ENCODE peak calls at places on chromosomes 16 and 17, in eight cellular contexts. One of them, this sample, is unnamed.

GRCh38 chr17:78458739-78459335 is 80.4 kb downstream of the PGS1 start:
- DNase-seq in type B pancreatic cell: no peak
- DNase-seq in AG08395: no peak
- DNase-seq in MV-4-11: no peak
- DNase-seq in non-pigmented ciliary epithelial cell: no peak
- DNase-seq in NCI-H1436: no peak
- DNase-seq in H7: peak; percentile 62
- DNase-seq in ACHN: no peak
- DNase-seq in this sample: no peak

GRCh38 chr16:66159987-66160386 is 206.5 kb upstream of the CDH5 start:
- DNase-seq in ACHN: no peak
- DNase-seq in non-pigmented ciliary epithelial cell: no peak
- DNase-seq in MV-4-11: no peak
- DNase-seq in type B pancreatic cell: no peak
- DNase-seq in H7: no peak
- DNase-seq in AG08395: peak; percentile 30
- DNase-seq in NCI-H1436: no peak
- DNase-seq in this sample: no peak

GRCh38 chr17:57622886-57623433 is 122.1 kb downstream of the CCDC182 start:
- DNase-seq in ACHN: peak; percentile 59
- DNase-seq in H7: no peak
- DNase-seq in NCI-H1436: no peak
- DNase-seq in type B pancreatic cell: no peak
- DNase-seq in non-pigmented ciliary epithelial cell: peak; percentile 61
- DNase-seq in AG08395: peak; percentile 86
- DNase-seq in MV-4-11: peak; percentile 88
- DNase-seq in this sample: no peak

GRCh38 chr16:86307518-86307903 is 202.8 kb upstream of the FOXF1 start:
- DNase-seq in NCI-H1436: no peak
- DNase-seq in type B pancreatic cell: no peak
- DNase-seq in non-pigmented ciliary epithelial cell: no peak
- DNase-seq in AG08395: no peak
- DNase-seq in ACHN: no peak
- DNase-seq in H7: no peak
- DNase-seq in MV-4-11: peak; percentile 20
- DNase-seq in this sample: no peak

GRCh38 chr17:17587614-17588336 is 3.7 kb downstream of the PEMT start:
- DNase-seq in MV-4-11: no peak
- DNase-seq in type B pancreatic cell: no peak
- DNase-seq in H7: no peak
- DNase-seq in NCI-H1436: no peak
- DNase-seq in AG08395: no peak
- DNase-seq in ACHN: peak; percentile 30
- DNase-seq in non-pigmented ciliary epithelial cell: no peak
- DNase-seq in this sample: no peak

GRCh38 chr17:77352441-77352840 is 211.7 kb downstream of the SEC14L1 start:
- DNase-seq in type B pancreatic cell: peak; percentile 40
- DNase-seq in NCI-H1436: no peak
- DNase-seq in non-pigmented ciliary epithelial cell: no peak
- DNase-seq in MV-4-11: no peak
- DNase-seq in AG08395: no peak
- DNase-seq in H7: peak; percentile 35
- DNase-seq in ACHN: no peak
- DNase-seq in this sample: peak; percentile 77

GRCh38 chr16:1909661-1910231 is 8.5 kb downstream of the HS3ST6 start:
- DNase-seq in type B pancreatic cell: no peak
- DNase-seq in NCI-H1436: no peak
- DNase-seq in MV-4-11: peak; percentile 17
- DNase-seq in H7: peak; percentile 68
- DNase-seq in ACHN: no peak
- DNase-seq in non-pigmented ciliary epithelial cell: no peak
- DNase-seq in AG08395: no peak
- DNase-seq in this sample: no peak

GRCh38 chr17:55320594-55321506 is 56.1 kb downstream of the HLF start:
- DNase-seq in MV-4-11: no peak
- DNase-seq in type B pancreatic cell: no peak
- DNase-seq in ACHN: no peak
- DNase-seq in AG08395: no peak
- DNase-seq in NCI-H1436: no peak
- DNase-seq in H7: no peak
- DNase-seq in non-pigmented ciliary epithelial cell: no peak
- DNase-seq in this sample: no peak

GRCh38 chr17:42403150-42403549 is 14.9 kb upstream of the STAT3 start:
- DNase-seq in MV-4-11: no peak
- DNase-seq in NCI-H1436: peak; percentile 55
- DNase-seq in non-pigmented ciliary epithelial cell: no peak
- DNase-seq in H7: peak; percentile 83
- DNase-seq in AG08395: no peak
- DNase-seq in ACHN: no peak
- DNase-seq in type B pancreatic cell: no peak
- DNase-seq in this sample: no peak

GRCh38 chr16:65574311-65574966 is 452.6 kb upstream of the CDH11 start:
- DNase-seq in ACHN: no peak
- DNase-seq in H7: no peak
- DNase-seq in MV-4-11: no peak
- DNase-seq in type B pancreatic cell: no peak
- DNase-seq in NCI-H1436: no peak
- DNase-seq in non-pigmented ciliary epithelial cell: no peak
- DNase-seq in AG08395: no peak
- DNase-seq in this sample: no peak

GRCh38 chr17:28613916-28614315 is at the start of gene RSKR:
- DNase-seq in non-pigmented ciliary epithelial cell: no peak
- DNase-seq in MV-4-11: no peak
- DNase-seq in ACHN: no peak
- DNase-seq in type B pancreatic cell: no peak
- DNase-seq in AG08395: no peak
- DNase-seq in NCI-H1436: no peak
- DNase-seq in H7: no peak
- DNase-seq in this sample: no peak

GRCh38 chr17:2776589-2777241 is 19.5 kb upstream of the RAP1GAP2 start:
- DNase-seq in AG08395: no peak
- DNase-seq in type B pancreatic cell: no peak
- DNase-seq in ACHN: no peak
- DNase-seq in NCI-H1436: peak; percentile 80
- DNase-seq in MV-4-11: no peak
- DNase-seq in H7: peak; percentile 99
- DNase-seq in non-pigmented ciliary epithelial cell: no peak
- DNase-seq in this sample: no peak

GRCh38 chr16:14559809-14560227 is 70.2 kb downstream of the PARN start:
- DNase-seq in non-pigmented ciliary epithelial cell: no peak
- DNase-seq in NCI-H1436: no peak
- DNase-seq in ACHN: no peak
- DNase-seq in H7: no peak
- DNase-seq in AG08395: no peak
- DNase-seq in type B pancreatic cell: no peak
- DNase-seq in MV-4-11: peak; percentile 94
- DNase-seq in this sample: no peak

GRCh38 chr16:16956376-16956775 is 514.4 kb downstream of the XYLT1 start:
- DNase-seq in MV-4-11: no peak
- DNase-seq in type B pancreatic cell: no peak
- DNase-seq in ACHN: no peak
- DNase-seq in non-pigmented ciliary epithelial cell: no peak
- DNase-seq in H7: no peak
- DNase-seq in AG08395: no peak
- DNase-seq in NCI-H1436: no peak
- DNase-seq in this sample: no peak

GRCh38 chr17:73248532-73248931 is 13.1 kb downstream of the CPSF4L start:
- DNase-seq in type B pancreatic cell: no peak
- DNase-seq in ACHN: no peak
- DNase-seq in NCI-H1436: no peak
- DNase-seq in AG08395: no peak
- DNase-seq in H7: no peak
- DNase-seq in non-pigmented ciliary epithelial cell: no peak
- DNase-seq in MV-4-11: no peak
- DNase-seq in this sample: no peak

GRCh38 chr16:69482410-69482951 is 58.1 kb downstream of the CYB5B start:
- DNase-seq in NCI-H1436: peak; percentile 1
- DNase-seq in type B pancreatic cell: no peak
- DNase-seq in ACHN: peak; percentile 11
- DNase-seq in H7: no peak
- DNase-seq in AG08395: peak; percentile 59
- DNase-seq in non-pigmented ciliary epithelial cell: no peak
- DNase-seq in MV-4-11: no peak
- DNase-seq in this sample: peak; percentile 94

GRCh38 chr16:354971-355441 is 2.5 kb upstream of the AXIN1 start:
- DNase-seq in MV-4-11: no peak
- DNase-seq in non-pigmented ciliary epithelial cell: no peak
- DNase-seq in ACHN: no peak
- DNase-seq in type B pancreatic cell: no peak
- DNase-seq in NCI-H1436: no peak
- DNase-seq in AG08395: no peak
- DNase-seq in H7: no peak
- DNase-seq in this sample: no peak

GRCh38 chr16:51465026-51465425 is 314.0 kb upstream of the SALL1 start:
- DNase-seq in non-pigmented ciliary epithelial cell: peak; percentile 17
- DNase-seq in NCI-H1436: no peak
- DNase-seq in type B pancreatic cell: no peak
- DNase-seq in H7: no peak
- DNase-seq in MV-4-11: peak; percentile 20
- DNase-seq in ACHN: no peak
- DNase-seq in AG08395: peak; percentile 73
- DNase-seq in this sample: no peak

GRCh38 chr17:35972066-35972465 is 9.2 kb downstream of the CCL16 start:
- DNase-seq in ACHN: no peak
- DNase-seq in non-pigmented ciliary epithelial cell: no peak
- DNase-seq in NCI-H1436: no peak
- DNase-seq in type B pancreatic cell: no peak
- DNase-seq in AG08395: no peak
- DNase-seq in MV-4-11: no peak
- DNase-seq in H7: no peak
- DNase-seq in this sample: no peak

GRCh38 chr17:83119987-83120864 is 40.8 kb downstream of the METRNL start:
- DNase-seq in AG08395: no peak
- DNase-seq in H7: peak; percentile 84
- DNase-seq in type B pancreatic cell: no peak
- DNase-seq in ACHN: no peak
- DNase-seq in non-pigmented ciliary epithelial cell: no peak
- DNase-seq in NCI-H1436: no peak
- DNase-seq in MV-4-11: peak; percentile 83
- DNase-seq in this sample: no peak

GRCh38 chr17:6279659-6280058 is 155.3 kb downstream of the AIPL1 start:
- DNase-seq in H7: peak; percentile 80
- DNase-seq in ACHN: peak; percentile 53
- DNase-seq in MV-4-11: no peak
- DNase-seq in type B pancreatic cell: no peak
- DNase-seq in AG08395: no peak
- DNase-seq in non-pigmented ciliary epithelial cell: no peak
- DNase-seq in NCI-H1436: peak; percentile 20
- DNase-seq in this sample: no peak

GRCh38 chr17:78637146-78637545 is 60.0 kb upstream of the DNAH17 start:
- DNase-seq in H7: no peak
- DNase-seq in non-pigmented ciliary epithelial cell: no peak
- DNase-seq in ACHN: no peak
- DNase-seq in MV-4-11: no peak
- DNase-seq in NCI-H1436: no peak
- DNase-seq in type B pancreatic cell: no peak
- DNase-seq in AG08395: no peak
- DNase-seq in this sample: no peak

GRCh38 chr16:81567987-81568748 is 123.6 kb downstream of the CMIP start:
- DNase-seq in type B pancreatic cell: no peak
- DNase-seq in non-pigmented ciliary epithelial cell: no peak
- DNase-seq in ACHN: peak; percentile 81
- DNase-seq in NCI-H1436: no peak
- DNase-seq in H7: peak; percentile 41
- DNase-seq in MV-4-11: peak; percentile 29
- DNase-seq in AG08395: peak; percentile 93
- DNase-seq in this sample: peak; percentile 88

GRCh38 chr16:75224281-75224680 is 5.5 kb downstream of the CTRB1 start:
- DNase-seq in ACHN: no peak
- DNase-seq in AG08395: no peak
- DNase-seq in type B pancreatic cell: no peak
- DNase-seq in non-pigmented ciliary epithelial cell: no peak
- DNase-seq in MV-4-11: no peak
- DNase-seq in H7: peak; percentile 74
- DNase-seq in NCI-H1436: no peak
- DNase-seq in this sample: no peak

GRCh38 chr16:4391635-4392381 is 20.2 kb downstream of the VASN start:
- DNase-seq in AG08395: no peak
- DNase-seq in ACHN: no peak
- DNase-seq in H7: peak; percentile 97
- DNase-seq in NCI-H1436: peak; percentile 17
- DNase-seq in non-pigmented ciliary epithelial cell: no peak
- DNase-seq in MV-4-11: no peak
- DNase-seq in type B pancreatic cell: no peak
- DNase-seq in this sample: no peak

GRCh38 chr16:29290631-29291247 is 115.8 kb downstream of the NPIPB11 start:
- DNase-seq in AG08395: peak; percentile 82
- DNase-seq in H7: peak; percentile 85
- DNase-seq in non-pigmented ciliary epithelial cell: peak; percentile 45
- DNase-seq in ACHN: peak; percentile 97
- DNase-seq in NCI-H1436: no peak
- DNase-seq in MV-4-11: peak; percentile 93
- DNase-seq in type B pancreatic cell: no peak
- DNase-seq in this sample: peak; percentile 97

GRCh38 chr17:79126139-79126538 is 51.5 kb downstream of the ENGASE start:
- DNase-seq in non-pigmented ciliary epithelial cell: no peak
- DNase-seq in AG08395: no peak
- DNase-seq in ACHN: peak; percentile 21
- DNase-seq in MV-4-11: no peak
- DNase-seq in type B pancreatic cell: no peak
- DNase-seq in H7: peak; percentile 92
- DNase-seq in NCI-H1436: no peak
- DNase-seq in this sample: no peak

GRCh38 chr17:74757931-74758845 is 9.8 kb downstream of the NHERF1 start:
- DNase-seq in ACHN: no peak
- DNase-seq in MV-4-11: no peak
- DNase-seq in AG08395: no peak
- DNase-seq in type B pancreatic cell: no peak
- DNase-seq in NCI-H1436: peak; percentile 40
- DNase-seq in non-pigmented ciliary epithelial cell: no peak
- DNase-seq in H7: peak; percentile 67
- DNase-seq in this sample: no peak

GRCh38 chr17:38702900-38703741 is 2.0 kb upstream of the MLLT6 start:
- DNase-seq in NCI-H1436: no peak
- DNase-seq in ACHN: peak; percentile 62
- DNase-seq in type B pancreatic cell: no peak
- DNase-seq in MV-4-11: peak; percentile 43
- DNase-seq in H7: peak; percentile 60
- DNase-seq in AG08395: no peak
- DNase-seq in non-pigmented ciliary epithelial cell: no peak
- DNase-seq in this sample: no peak

GRCh38 chr17:81479175-81479574 is 33.4 kb downstream of the ACTG1 start:
- DNase-seq in ACHN: no peak
- DNase-seq in NCI-H1436: no peak
- DNase-seq in type B pancreatic cell: no peak
- DNase-seq in MV-4-11: no peak
- DNase-seq in H7: no peak
- DNase-seq in non-pigmented ciliary epithelial cell: no peak
- DNase-seq in AG08395: no peak
- DNase-seq in this sample: no peak

GRCh38 chr16:73473713-73474112 is 425.8 kb upstream of the ZFHX3 start:
- DNase-seq in MV-4-11: no peak
- DNase-seq in AG08395: no peak
- DNase-seq in H7: no peak
- DNase-seq in type B pancreatic cell: no peak
- DNase-seq in NCI-H1436: no peak
- DNase-seq in ACHN: no peak
- DNase-seq in non-pigmented ciliary epithelial cell: no peak
- DNase-seq in this sample: peak; percentile 15

GRCh38 chr16:67449739-67450138 is 18.8 kb downstream of the HSD11B2 start:
- DNase-seq in MV-4-11: no peak
- DNase-seq in type B pancreatic cell: no peak
- DNase-seq in ACHN: no peak
- DNase-seq in H7: no peak
- DNase-seq in NCI-H1436: no peak
- DNase-seq in non-pigmented ciliary epithelial cell: no peak
- DNase-seq in AG08395: no peak
- DNase-seq in this sample: no peak

GRCh38 chr17:12613566-12613965 is 52.1 kb upstream of the MYOCD start:
- DNase-seq in non-pigmented ciliary epithelial cell: no peak
- DNase-seq in ACHN: no peak
- DNase-seq in MV-4-11: no peak
- DNase-seq in H7: peak; percentile 15
- DNase-seq in NCI-H1436: no peak
- DNase-seq in AG08395: peak; percentile 55
- DNase-seq in type B pancreatic cell: no peak
- DNase-seq in this sample: no peak

GRCh38 chr16:86225905-86226371 is 284.4 kb upstream of the FOXF1 start:
- DNase-seq in ACHN: no peak
- DNase-seq in H7: no peak
- DNase-seq in AG08395: no peak
- DNase-seq in NCI-H1436: no peak
- DNase-seq in MV-4-11: no peak
- DNase-seq in type B pancreatic cell: no peak
- DNase-seq in non-pigmented ciliary epithelial cell: no peak
- DNase-seq in this sample: no peak

This sample was measured in osteocyte.